ENCODE peak calls at places on chromosomes 6 and 20, in five cellular contexts. P is KBM-7; X is CD4-positive, CD25-positive, alpha-beta regulatory T cell; A is RWPE1; W is GM20000. Q is an unnamed sample.

GRCh38 chr6:150813993-150814359 is 51.5 kb upstream of the MTHFD1L start:
- DNase-seq in P (no peak), X (peak; percentile 17), A (peak; percentile 77), W (peak; percentile 55), Q (peak; percentile 49)

GRCh38 chr6:160438481-160438880 is 90.3 kb downstream of the SLC22A3 start:
- DNase-seq in P (no peak), X (no peak), A (no peak), W (no peak), Q (no peak)

GRCh38 chr6:56521454-56521853 is 121.2 kb downstream of the DST start:
- DNase-seq in P (no peak), X (no peak), A (peak; percentile 5), W (no peak), Q (peak; percentile 53)

GRCh38 chr6:43496370-43497128 is 13.6 kb downstream of the LRRC73 start:
- DNase-seq in P (no peak), X (no peak), A (peak; percentile 93), W (peak; percentile 54), Q (peak; percentile 58)

GRCh38 chr6:113696960-113697359 is 160.2 kb upstream of the MARCKS start:
- DNase-seq in P (no peak), X (no peak), A (no peak), W (no peak), Q (no peak)

GRCh38 chr20:32898721-32899120 is 40.0 kb downstream of the EFCAB8 start:
- DNase-seq in P (peak; percentile 8), X (no peak), A (no peak), W (no peak), Q (no peak)

GRCh38 chr6:130575971-130576370 is 210.2 kb downstream of the TMEM200A start:
- DNase-seq in P (peak; percentile 85), X (peak; percentile 84), A (no peak), W (peak; percentile 27), Q (no peak)

GRCh38 chr6:75563032-75563431 is 38.6 kb upstream of the SENP6 start:
- DNase-seq in P (peak; percentile 28), X (peak; percentile 47), A (no peak), W (peak; percentile 28), Q (peak; percentile 55)

GRCh38 chr6:33856655-33857054 is 52.9 kb upstream of the MLN start:
- DNase-seq in P (peak; percentile 59), X (peak; percentile 91), A (no peak), W (no peak), Q (no peak)

GRCh38 chr6:107641500-107641931 is 151.6 kb downstream of the SOBP start:
- DNase-seq in P (no peak), X (no peak), A (no peak), W (no peak), Q (peak; percentile 63)

GRCh38 chr6:48150701-48151100 is 39.7 kb upstream of the PTCHD4 start:
- DNase-seq in P (no peak), X (no peak), A (no peak), W (no peak), Q (no peak)

GRCh38 chr6:169340395-169340794 is 86.7 kb upstream of the THBS2 start:
- DNase-seq in P (no peak), X (no peak), A (peak; percentile 86), W (no peak), Q (peak; percentile 42)

GRCh38 chr20:61588356-61589054 is 336.4 kb downstream of the CDH4 start:
- DNase-seq in P (no peak), X (no peak), A (no peak), W (no peak), Q (no peak)

GRCh38 chr20:63857751-63858392 is 3.4 kb upstream of the ABHD16B start:
- DNase-seq in P (no peak), X (no peak), A (no peak), W (no peak), Q (no peak)

GRCh38 chr20:10649817-10650200 is 24.0 kb downstream of the JAG1 start:
- DNase-seq in P (no peak), X (no peak), A (no peak), W (no peak), Q (no peak)

GRCh38 chr20:45444050-45444449 is 25.5 kb upstream of the WFDC2 start:
- DNase-seq in P (no peak), X (peak; percentile 73), A (no peak), W (no peak), Q (peak; percentile 25)

GRCh38 chr6:5107332-5107731 is 22.2 kb downstream of the PPP1R3G start:
- DNase-seq in P (no peak), X (no peak), A (no peak), W (no peak), Q (no peak)

GRCh38 chr6:291697-292505 is at the start of gene DUSP22:
- DNase-seq in P (peak; percentile 78), X (peak; percentile 88), A (peak; percentile 97), W (peak; percentile 100), Q (peak; percentile 83)

GRCh38 chr20:38499366-38499765 is 26.7 kb downstream of the RALGAPB start:
- DNase-seq in P (no peak), X (no peak), A (peak; percentile 22), W (no peak), Q (peak; percentile 21)

GRCh38 chr6:15656145-15656544 is 6.7 kb downstream of the DTNBP1 start:
- DNase-seq in P (no peak), X (no peak), A (no peak), W (no peak), Q (no peak)

GRCh38 chr6:132425176-132425575 is 23.9 kb upstream of the MOXD1 start:
- DNase-seq in P (no peak), X (no peak), A (no peak), W (no peak), Q (no peak)

GRCh38 chr6:11279213-11279780 is 46.8 kb upstream of the NEDD9 start:
- DNase-seq in P (no peak), X (no peak), A (no peak), W (no peak), Q (no peak)

GRCh38 chr20:22575087-22575721 is 9.2 kb downstream of the FOXA2 start:
- DNase-seq in P (no peak), X (no peak), A (no peak), W (no peak), Q (no peak)

GRCh38 chr6:145428656-145429173 is 306.6 kb downstream of the EPM2A start:
- DNase-seq in P (no peak), X (no peak), A (no peak), W (no peak), Q (no peak)

GRCh38 chr20:36872857-36873256 is 3.1 kb upstream of the TLDC2 start:
- DNase-seq in P (no peak), X (no peak), A (no peak), W (no peak), Q (no peak)

GRCh38 chr6:89581669-89582068 is 56.9 kb downstream of the LYRM2 start:
- DNase-seq in P (no peak), X (no peak), A (no peak), W (no peak), Q (no peak)

GRCh38 chr6:89144358-89145041 is 1.4 kb upstream of the PM20D2 start:
- DNase-seq in P (peak; percentile 26), X (peak; percentile 7), A (no peak), W (peak; percentile 58), Q (no peak)

GRCh38 chr6:107509506-107509905 is 19.6 kb downstream of the SOBP start:
- DNase-seq in P (no peak), X (no peak), A (no peak), W (no peak), Q (no peak)

GRCh38 chr6:143843689-143844405 is 709 bp downstream of the LTV1 start:
- DNase-seq in P (peak; percentile 68), X (no peak), A (no peak), W (no peak), Q (peak; percentile 24)

GRCh38 chr6:141925001-141925400 is 207.7 kb upstream of the GJE1 start:
- DNase-seq in P (no peak), X (no peak), A (no peak), W (no peak), Q (no peak)

GRCh38 chr6:51049983-51050877 is 231.6 kb downstream of the TFAP2B start:
- DNase-seq in P (no peak), X (no peak), A (no peak), W (no peak), Q (no peak)